ENCODE peak calls at places on chromosomes 13 and 19, in six cellular contexts. Q, B, L, I, H and N are unnamed samples.

GRCh38 chr13:43874512-43875092 is 4.9 kb downstream of the CCDC122 start:
- DNase-seq in B (no peak), H (no peak), L (no peak), I (no peak), Q (no peak), N (no peak)

GRCh38 chr13:101398191-101398590 is 18.1 kb downstream of the NALCN start:
- DNase-seq in B (no peak), H (no peak), Q (no peak), I (no peak), L (no peak), N (no peak)

GRCh38 chr13:109465151-109465550 is 321.2 kb downstream of the IRS2 start:
- DNase-seq in I (no peak), Q (no peak), L (no peak), B (peak; percentile 18), H (no peak), N (no peak)

GRCh38 chr13:40922437-40923040 is 96.6 kb downstream of the ELF1 start:
- DNase-seq in Q (no peak), L (no peak), H (peak; percentile 65), B (no peak), I (no peak), N (no peak)

GRCh38 chr13:102800145-102801041 is 1.5 kb downstream of the BIVM start:
- DNase-seq in H (peak; percentile 93), Q (peak; percentile 62), L (peak; percentile 79), B (peak; percentile 13), I (peak; percentile 96), N (peak; percentile 93)

GRCh38 chr13:48813518-48813917 is 159.8 kb downstream of the CYSLTR2 start:
- DNase-seq in Q (no peak), I (no peak), B (no peak), H (no peak), L (no peak), N (no peak)

GRCh38 chr13:80444240-80445015 is 103.5 kb upstream of the SPRY2 start:
- DNase-seq in L (no peak), B (no peak), H (no peak), Q (no peak), I (no peak), N (no peak)

GRCh38 chr13:38369058-38369457 is 19.4 kb downstream of the UFM1 start:
- DNase-seq in L (no peak), Q (no peak), B (no peak), I (no peak), H (no peak), N (no peak)

GRCh38 chr19:16919496-16919895 is 30.7 kb downstream of the F2RL3 start:
- DNase-seq in Q (no peak), L (no peak), I (no peak), B (no peak), H (no peak), N (no peak)

GRCh38 chr13:111385182-111385857 is 64.9 kb downstream of the TEX29 start:
- DNase-seq in L (no peak), B (no peak), H (no peak), Q (no peak), I (no peak), N (no peak)

GRCh38 chr19:55613396-55613795 is 7.9 kb downstream of the ZNF865 start:
- DNase-seq in B (no peak), L (no peak), I (no peak), Q (no peak), H (no peak), N (no peak)

GRCh38 chr19:30450945-30451344 is 78.8 kb downstream of the ZNF536 start:
- DNase-seq in H (no peak), Q (no peak), B (no peak), L (no peak), I (no peak), N (no peak)

GRCh38 chr19:43651758-43652545 is 12.3 kb upstream of the CADM4 start:
- DNase-seq in B (no peak), H (no peak), I (peak; percentile 70), L (no peak), Q (no peak), N (peak; percentile 70)

GRCh38 chr13:76552373-76552772 is 333.8 kb downstream of the KCTD12 start:
- DNase-seq in Q (no peak), B (no peak), H (no peak), I (no peak), L (no peak), N (no peak)

GRCh38 chr19:6906559-6906958 is 19.2 kb downstream of the ADGRE1 start:
- DNase-seq in H (no peak), Q (no peak), B (no peak), L (no peak), I (no peak), N (no peak)

GRCh38 chr13:60431108-60431700 is 34.2 kb downstream of the TDRD3 start:
- DNase-seq in I (peak; percentile 19), H (no peak), B (peak; percentile 37), L (no peak), Q (no peak), N (no peak)

GRCh38 chr19:22935151-22935550 is 67.8 kb downstream of the ZNF728 start:
- DNase-seq in B (no peak), L (no peak), Q (no peak), I (no peak), H (no peak), N (no peak)

GRCh38 chr19:32318884-32319520 is 26.4 kb upstream of the ZNF507 start:
- DNase-seq in I (no peak), L (no peak), B (no peak), H (no peak), Q (no peak), N (peak; percentile 35)

GRCh38 chr19:19259741-19260140 is 13.4 kb downstream of the TM6SF2 start:
- DNase-seq in Q (no peak), H (no peak), I (no peak), L (no peak), B (no peak), N (no peak)

GRCh38 chr13:49271264-49271663 is 23.5 kb downstream of the CDADC1 start:
- DNase-seq in I (peak; percentile 5), H (no peak), Q (no peak), L (no peak), B (no peak), N (no peak)

GRCh38 chr19:52941941-52942370 is 18.7 kb upstream of the ZNF888 start:
- DNase-seq in B (no peak), H (peak; percentile 71), Q (no peak), L (peak; percentile 31), I (no peak), N (no peak)

GRCh38 chr19:46845959-46846459 is 4.6 kb downstream of the AP2S1 start:
- DNase-seq in L (peak; percentile 23), I (no peak), B (no peak), Q (no peak), H (no peak), N (no peak)

GRCh38 chr13:72853000-72853399 is 71.1 kb downstream of the PIBF1 start:
- DNase-seq in B (no peak), H (no peak), Q (no peak), I (no peak), L (no peak), N (no peak)

GRCh38 chr13:72849571-72849970 is 67.6 kb downstream of the PIBF1 start:
- DNase-seq in B (peak; percentile 8), L (no peak), Q (no peak), I (no peak), H (no peak), N (no peak)

GRCh38 chr13:72850959-72851677 is 69.2 kb downstream of the PIBF1 start:
- DNase-seq in Q (no peak), I (no peak), L (no peak), H (no peak), B (no peak), N (no peak)

GRCh38 chr13:72851678-72852014 is 69.7 kb downstream of the PIBF1 start:
- DNase-seq in L (no peak), I (no peak), H (no peak), B (no peak), Q (no peak), N (no peak)

GRCh38 chr13:72852207-72852606 is 70.3 kb downstream of the PIBF1 start:
- DNase-seq in B (no peak), Q (no peak), L (no peak), H (no peak), I (no peak), N (no peak)
- TF ChIP-seq CTCF in B (no peak), Q (no peak), L (no peak), H (no peak), I (no peak), N (no peak)

GRCh38 chr13:98773053-98773452 is 20.6 kb upstream of the SLC15A1 start:
- DNase-seq in B (no peak), H (no peak), L (no peak), Q (no peak), I (no peak), N (no peak)
- TF ChIP-seq CTCF in B (no peak), H (no peak), L (no peak), Q (no peak), I (no peak), N (no peak)

DNA sequence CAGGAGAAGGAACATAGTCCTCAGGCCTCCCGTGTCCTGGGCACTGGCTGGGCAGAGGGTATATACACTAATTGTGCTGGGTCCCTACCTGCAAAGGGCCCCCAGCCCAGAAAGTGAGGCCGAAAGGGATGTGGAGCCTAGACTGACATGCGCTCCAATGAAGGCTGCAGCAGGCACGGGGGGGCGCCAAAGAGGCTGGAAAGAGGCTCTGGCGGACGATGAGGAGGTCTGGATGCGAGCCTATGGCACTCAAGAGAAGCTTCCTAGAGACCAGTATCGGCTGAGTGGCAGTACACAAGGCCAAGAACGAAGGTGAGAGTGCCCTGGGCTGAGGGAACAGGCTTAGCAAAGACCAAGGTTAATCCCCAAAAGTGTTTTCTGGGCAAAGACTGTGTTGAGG is 16.6 kb downstream of the VRK3 start:
- DNase-seq in I (no peak), B (no peak), Q (no peak), L (no peak), H (no peak), N (no peak)
- TF ChIP-seq CTCF in I (no peak), B (no peak), Q (no peak), L (no peak), H (no peak), N (no peak)

DNA sequence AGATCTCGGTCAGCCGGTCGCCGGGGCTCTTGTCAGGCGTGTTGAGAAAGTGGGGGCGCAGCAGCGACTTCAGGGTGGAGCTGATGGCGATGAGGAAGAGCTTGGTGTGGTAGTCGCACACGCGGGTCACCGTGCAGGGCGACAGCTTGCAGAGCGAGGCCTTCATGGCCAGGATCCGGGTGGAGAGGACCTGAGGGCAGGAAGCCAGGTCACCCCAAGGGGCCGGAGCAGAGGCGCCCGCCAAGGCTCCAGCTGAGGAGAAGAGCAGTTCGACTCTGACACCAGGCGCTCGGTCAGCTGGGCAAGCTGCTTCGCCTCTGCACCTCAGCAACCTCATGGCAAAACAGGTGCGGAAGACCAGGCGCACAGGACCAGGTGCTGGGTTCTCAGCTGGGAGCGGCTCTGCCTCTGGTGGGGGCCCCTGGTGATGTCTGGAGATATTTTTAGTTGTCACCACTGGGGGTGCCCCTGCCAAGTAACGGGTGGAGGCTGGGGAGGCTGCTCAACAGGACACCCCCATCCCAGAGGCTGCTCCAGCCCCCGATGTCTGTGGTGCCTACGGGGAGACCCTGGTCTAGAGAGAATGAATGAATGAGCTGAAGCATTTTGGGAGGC is 15.9 kb downstream of the CFD start:
- DNase-seq in H (peak; percentile 61), Q (no peak), B (no peak), L (no peak), I (no peak), N (no peak)
- TF ChIP-seq CTCF in H (no peak), Q (no peak), B (no peak), L (no peak), I (no peak), N (no peak)